ENCODE peak calls at places on chromosomes 12 and 14, in nine cellular contexts. W is left ventricle myocardium inferior; R is IMR-90; F is effector memory CD4-positive, alpha-beta T cell; C is body of pancreas; Y is tibial artery; B is spleen; N is heart right ventricle; X is cardiac muscle cell. J is an unnamed sample. For H3K27me3, H3K9me3 and H3K4me1, the result is how much of the 10 kb centered on the place peaks cover.

GRCh38 chr14:73216035-73216434 is 21.3 kb upstream of the PAPLN start:
- DNase-seq in W (no peak), R (no peak), F (no peak), C (no peak), Y (no peak), B (no peak), N (no peak), X (no peak), J (no peak)

GRCh38 chr12:56122637-56123036 is 4.6 kb downstream of the ZC3H10 start:
- DNase-seq in W (no peak), R (no peak), F (no peak), C (no peak), Y (no peak), B (no peak), N (no peak), X (no peak), J (no peak)

GRCh38 chr12:91991397-91992187 is 154.1 kb downstream of the BTG1 start:
- DNase-seq in W (no peak), R (no peak), F (no peak), C (no peak), Y (no peak), B (no peak), N (no peak), X (no peak), J (no peak)

GRCh38 chr12:12975322-12976077 is 23.5 kb upstream of the GPRC5D start:
- DNase-seq in W (no peak), R (peak), F (no peak), C (peak), Y (peak), B (no peak), N (no peak), X (peak), J (no peak)

GRCh38 chr12:111578276-111578970 is 20.7 kb downstream of the ATXN2 start:
- DNase-seq in W (no peak), R (peak), F (no peak), C (no peak), Y (no peak), B (no peak), N (no peak), X (no peak), J (no peak)

GRCh38 chr12:80714055-80714454 is 2.7 kb upstream of the MYF5 start:
- DNase-seq in W (no peak), R (peak), F (no peak), C (peak), Y (no peak), B (no peak), N (no peak), X (peak), J (peak)

GRCh38 chr12:45671254-45671653 is 58.3 kb upstream of the ARID2 start:
- DNase-seq in W (no peak), R (peak), F (no peak), C (no peak), Y (no peak), B (no peak), N (no peak), X (no peak), J (peak)

GRCh38 chr12:124097681-124098080 is 124.7 kb downstream of the ZNF664 start:
- DNase-seq in W (no peak), R (no peak), F (no peak), C (no peak), Y (no peak), B (no peak), N (no peak), X (no peak), J (no peak)

GRCh38 chr12:122029620-122030426 is 8.1 kb downstream of the BCL7A start:
- DNase-seq in W (peak), R (no peak), F (no peak), C (peak), Y (no peak), B (no peak), N (peak), X (no peak), J (no peak)

GRCh38 chr14:95045255-95045701 is 112.1 kb downstream of the DICER1 start:
- DNase-seq in W (no peak), R (no peak), F (no peak), C (no peak), Y (no peak), B (peak), N (no peak), X (no peak), J (no peak)

GRCh38 chr12:52949413-52950331 is 754 bp downstream of the KRT18 start:
- DNase-seq in W (no peak), R (peak), F (no peak), C (peak), Y (no peak), B (no peak), N (no peak), X (no peak), J (no peak)

GRCh38 chr12:77685906-77686305 is 144.8 kb upstream of the NAV3 start:
- DNase-seq in W (no peak), R (no peak), F (no peak), C (no peak), Y (no peak), B (no peak), N (no peak), X (no peak), J (no peak)

GRCh38 chr12:52215587-52216031 is 17.4 kb upstream of the KRT7 start:
- DNase-seq in W (no peak), R (peak), F (no peak), C (peak), Y (peak), B (peak), N (no peak), X (no peak), J (peak)

GRCh38 chr12:89228466-89228865 is 123.8 kb downstream of the DUSP6 start:
- DNase-seq in W (no peak), R (no peak), F (no peak), C (no peak), Y (no peak), B (no peak), N (no peak), X (no peak), J (no peak)

GRCh38 chr12:38785376-38785775 is 120.0 kb downstream of the CPNE8 start:
- DNase-seq in W (no peak), R (no peak), F (no peak), C (no peak), Y (no peak), B (no peak), N (no peak), X (no peak), J (no peak)

GRCh38 chr12:124853781-124854636 is 9.7 kb downstream of the SCARB1 start:
- DNase-seq in W (no peak), R (no peak), F (no peak), C (no peak), Y (no peak), B (no peak), N (no peak), X (no peak), J (no peak)

GRCh38 chr12:34404377-34405285 is 382.3 kb downstream of the ALG10 start:
- DNase-seq in W (peak), R (no peak), F (no peak), C (no peak), Y (peak), B (peak), N (peak), X (no peak), J (peak)

GRCh38 chr14:54600685-54601084 is 33.8 kb downstream of the SAMD4A start:
- DNase-seq in W (no peak), R (peak), F (no peak), C (no peak), Y (no peak), B (no peak), N (no peak), X (no peak), J (no peak)

GRCh38 chr12:30395190-30395589 is 300.5 kb downstream of the IPO8 start:
- DNase-seq in W (no peak), R (no peak), F (no peak), C (no peak), Y (no peak), B (no peak), N (no peak), X (no peak), J (no peak)

GRCh38 chr14:104424406-104425072 is 155.0 kb upstream of the C14orf180 start:
- DNase-seq in W (no peak), R (no peak), F (no peak), C (no peak), Y (no peak), B (no peak), N (peak), X (peak), J (no peak)

GRCh38 chr12:85627584-85627983 is 208.6 kb downstream of the RASSF9 start:
- DNase-seq in W (no peak), R (peak), F (no peak), C (no peak), Y (no peak), B (no peak), N (no peak), X (no peak), J (no peak)

GRCh38 chr14:100636559-100636958 is 49.3 kb upstream of the BEGAIN start:
- DNase-seq in W (no peak), R (no peak), F (no peak), C (no peak), Y (no peak), B (peak), N (no peak), X (no peak), J (no peak)

GRCh38 chr14:98904677-98905076 is 367.3 kb downstream of the BCL11B start:
- DNase-seq in W (no peak), R (no peak), F (no peak), C (no peak), Y (no peak), B (no peak), N (no peak), X (no peak), J (no peak)

GRCh38 chr12:124625867-124626675 is 58.7 kb upstream of the NCOR2 start:
- DNase-seq in W (peak), R (peak), F (no peak), C (peak), Y (peak), B (peak), N (peak), X (no peak), J (peak)

GRCh38 chr12:114396153-114396868 is 9.6 kb downstream of the TBX5 start:
- DNase-seq in W (no peak), R (peak), F (no peak), C (no peak), Y (no peak), B (no peak), N (no peak), X (peak), J (no peak)

GRCh38 chr14:23249810-23250209 is 12.1 kb downstream of the RNF212B start:
- DNase-seq in W (no peak), R (no peak), F (no peak), C (no peak), Y (no peak), B (no peak), N (no peak), X (no peak), J (no peak)

GRCh38 chr14:69316449-69317391 is 56.8 kb downstream of the GALNT16 start:
- DNase-seq in W (peak), R (peak), F (no peak), C (peak), Y (peak), B (peak), N (peak), X (no peak), J (peak)

GRCh38 chr12:99984271-99985128 is at the start of gene ANKS1B:
- DNase-seq in W (peak), R (peak), F (no peak), C (peak), Y (peak), B (no peak), N (peak), X (peak), J (peak)

GRCh38 chr12:70402597-70402996 is 36.5 kb downstream of the KCNMB4 start:
- DNase-seq in W (no peak), R (no peak), F (no peak), C (no peak), Y (no peak), B (no peak), N (no peak), X (no peak), J (no peak)

GRCh38 chr14:103231376-103232019 is 102.5 kb upstream of the EIF5 start:
- DNase-seq in W (no peak), R (no peak), F (no peak), C (no peak), Y (no peak), B (no peak), N (no peak), X (no peak), J (no peak)

DNA sequence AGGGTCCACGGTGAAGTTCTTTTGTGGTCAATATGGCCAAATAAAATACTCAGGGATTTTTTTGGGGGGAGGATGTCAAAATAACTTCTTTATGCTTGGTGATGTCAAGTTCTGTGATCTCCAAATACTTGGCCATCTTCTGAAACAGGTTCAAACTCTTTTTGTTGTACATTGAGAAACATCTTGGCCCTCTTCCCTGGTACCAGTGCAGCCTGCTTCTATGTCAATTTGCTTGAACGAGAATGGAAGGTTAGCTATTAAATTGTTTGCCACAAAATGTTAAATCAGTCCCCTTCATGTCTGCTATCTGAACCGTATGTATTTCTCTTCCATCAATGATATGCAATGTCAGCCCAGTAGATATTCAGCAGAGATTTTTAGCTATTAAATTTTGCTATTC is 6.1 kb upstream of the CRADD start:
- DNase-seq in W (no peak), R (no peak), F (no peak), C (no peak), Y (no peak), B (no peak), N (no peak), X (no peak), J (no peak)
- H3K27me3 ChIP-seq in W (under half), R (under half), F (under half), C (under half), Y (under half), B (under half), N (under half), X (under half), J (under half)

DNA sequence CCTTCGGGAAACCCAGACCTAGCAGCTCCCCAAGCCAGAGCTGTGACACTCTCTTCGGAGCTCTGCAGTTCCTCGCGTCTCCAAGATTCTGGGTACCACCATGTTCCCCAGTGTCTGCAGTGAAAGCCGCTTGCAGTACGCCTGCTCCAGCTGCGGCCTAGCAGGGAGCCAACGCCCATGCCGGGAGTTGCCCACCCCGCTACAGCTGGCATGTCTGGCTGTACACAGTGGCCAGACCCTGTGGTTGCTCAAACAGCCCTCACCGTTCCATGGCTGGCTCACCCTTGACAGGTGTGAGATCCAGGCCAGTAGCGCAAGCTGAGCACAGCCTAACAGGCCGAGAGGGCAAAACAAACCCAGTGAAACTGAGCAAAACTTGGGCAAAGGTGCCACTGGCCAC is 503.8 kb upstream of the RPL10L start:
- DNase-seq in W (no peak), R (no peak), F (no peak), C (no peak), Y (no peak), B (no peak), N (no peak), X (no peak), J (no peak)
- H3K9me3 ChIP-seq in W (under half), R (under half), F (under half), C (under half), Y (under half), B (under half), N (under half), X (under half), J (under half)

GRCh38 chr12:110370732-110371141 is 32.8 kb downstream of the ANAPC7 start:
- DNase-seq in W (no peak), R (no peak), F (no peak), C (no peak), Y (no peak), B (peak), N (no peak), X (no peak), J (no peak)

GRCh38 chr12:110369992-110370391 is 33.5 kb downstream of the ANAPC7 start:
- DNase-seq in W (no peak), R (no peak), F (no peak), C (no peak), Y (no peak), B (no peak), N (no peak), X (no peak), J (no peak)

GRCh38 chr12:110372056-110372425 is 31.5 kb downstream of the ANAPC7 start:
- DNase-seq in W (no peak), R (no peak), F (no peak), C (no peak), Y (no peak), B (no peak), N (no peak), X (no peak), J (no peak)

GRCh38 chr12:110373025-110373876 is 30.3 kb downstream of the ANAPC7 start:
- DNase-seq in W (peak), R (no peak), F (no peak), C (no peak), Y (no peak), B (no peak), N (no peak), X (no peak), J (no peak)

DNA sequence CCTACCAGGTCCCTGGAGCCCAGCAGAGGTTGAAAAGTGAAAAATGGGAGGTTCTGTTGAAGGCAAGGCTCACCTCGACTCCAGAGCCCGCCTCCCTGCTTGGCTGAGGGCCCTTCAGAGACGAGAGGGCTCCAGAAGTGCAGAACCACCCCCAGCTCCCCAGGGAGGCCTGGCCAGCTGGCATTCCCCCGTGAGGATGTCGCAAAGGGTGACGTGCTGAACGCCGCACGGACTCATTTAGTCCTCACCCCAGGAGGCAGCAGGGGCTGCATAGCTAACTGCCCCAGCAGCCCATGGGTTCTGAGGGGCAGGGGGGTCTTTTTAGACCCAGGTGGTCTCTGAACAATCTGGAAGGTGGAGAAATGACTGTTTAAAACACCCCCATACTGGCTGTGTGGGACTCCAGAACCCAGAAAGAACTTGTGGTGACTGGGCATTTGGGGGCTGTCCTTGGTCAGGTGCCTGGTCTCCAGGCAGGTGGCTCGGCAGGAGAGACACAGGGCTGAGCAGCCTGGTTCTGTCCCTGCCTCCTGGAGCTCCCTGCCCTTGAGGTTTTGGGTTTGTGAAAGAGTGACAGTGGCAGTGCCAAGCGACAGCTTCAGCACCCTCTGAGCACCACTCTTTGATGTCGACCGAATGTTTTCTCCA is 32.0 kb downstream of the ANAPC7 start:
- DNase-seq in W (no peak), R (no peak), F (no peak), C (no peak), Y (peak), B (peak), N (no peak), X (no peak), J (no peak)
- H3K4me1 ChIP-seq in W (under half), R (under half), F (under half), C (under half), Y (half or more), B (under half), N (under half), X (under half), J (under half)

DNA sequence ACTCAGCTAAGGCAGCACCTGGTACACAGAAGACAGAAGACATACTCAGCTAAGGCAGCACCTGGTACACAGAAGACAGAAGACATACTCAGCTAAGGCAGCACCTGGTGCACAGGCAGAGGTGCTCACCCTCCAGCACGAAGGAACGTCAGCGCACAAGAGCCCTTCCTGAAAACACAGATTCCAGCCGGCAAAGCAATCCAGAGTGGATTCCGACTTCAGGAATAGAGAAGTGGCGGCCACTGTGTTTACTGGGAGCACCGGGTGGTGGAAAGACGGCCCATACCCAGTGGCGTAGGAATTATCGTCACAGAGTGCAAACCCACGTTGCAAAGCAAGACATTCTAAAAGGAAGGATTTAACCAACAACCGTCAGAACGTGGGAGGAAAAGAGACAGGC is 55.5 kb upstream of the GALNT9 start:
- DNase-seq in W (no peak), R (no peak), F (no peak), C (no peak), Y (no peak), B (peak), N (no peak), X (no peak), J (no peak)
- H3K27me3 ChIP-seq in W (half or more), R (under half), F (under half), C (under half), Y (half or more), B (under half), N (half or more), X (half or more), J (half or more)

GRCh38 chr12:87676726-87677125 is 352.5 kb downstream of the C12orf50 start:
- DNase-seq in W (no peak), R (no peak), F (no peak), C (no peak), Y (no peak), B (no peak), N (no peak), X (no peak), J (no peak)

GRCh38 chr12:87667378-87667777 is 361.8 kb downstream of the C12orf50 start:
- DNase-seq in W (no peak), R (peak), F (no peak), C (no peak), Y (no peak), B (no peak), N (no peak), X (no peak), J (no peak)

GRCh38 chr12:87670448-87670847 is 358.8 kb downstream of the C12orf50 start:
- DNase-seq in W (no peak), R (no peak), F (no peak), C (no peak), Y (no peak), B (no peak), N (no peak), X (no peak), J (no peak)

DNA sequence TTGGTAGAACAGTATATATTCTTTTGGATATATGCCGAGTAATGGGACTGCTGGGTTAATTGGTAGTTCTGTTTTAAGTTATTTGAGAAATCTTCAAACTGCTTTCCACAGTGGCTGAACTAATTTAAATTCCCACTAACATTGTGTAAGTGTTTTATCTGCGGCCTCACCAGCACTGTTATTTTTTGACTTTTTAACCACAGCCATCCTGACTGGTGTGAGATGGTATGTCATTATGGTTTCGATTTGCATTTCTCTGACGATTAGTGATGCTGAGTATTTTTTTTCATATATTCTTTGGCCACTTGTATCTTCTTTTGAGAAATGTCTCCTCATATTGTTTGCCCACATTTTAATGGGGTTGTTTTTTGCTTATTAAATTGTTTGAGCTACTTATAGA is 357.4 kb downstream of the C12orf50 start:
- DNase-seq in W (no peak), R (no peak), F (no peak), C (no peak), Y (no peak), B (no peak), N (no peak), X (no peak), J (no peak)
- H3K9me3 ChIP-seq in W (under half), R (under half), F (under half), C (under half), Y (under half), B (under half), N (under half), X (under half), J (under half)